ENCODE peak calls at places on chromosomes 11 and 22, in eight cellular contexts. Q, Z, P, C, X, B, F and L are unnamed samples.

GRCh38 chr11:10305964-10306918 is 1.4 kb downstream of the ADM start:
- DNase-seq in Q (peak), Z (no peak), P (peak), C (peak), X (peak), B (peak), F (peak), L (no peak)

GRCh38 chr11:6812391-6813005 is 13.0 kb upstream of the OR6A2 start:
- DNase-seq in Q (peak), Z (peak), P (peak), C (no peak), X (peak), B (peak), F (peak), L (peak)

GRCh38 chr11:116600930-116601329 is 171.9 kb downstream of the BUD13 start:
- DNase-seq in Q (no peak), Z (no peak), P (no peak), C (no peak), X (no peak), B (no peak), F (no peak), L (no peak)

GRCh38 chr11:127451852-127452251 is 451.3 kb upstream of the KIRREL3 start:
- DNase-seq in Q (no peak), Z (no peak), P (no peak), C (no peak), X (no peak), B (no peak), F (no peak), L (peak)

GRCh38 chr22:21761994-21762680 is 26.5 kb upstream of the YPEL1 start:
- DNase-seq in Q (no peak), Z (no peak), P (no peak), C (no peak), X (no peak), B (no peak), F (no peak), L (no peak)

GRCh38 chr22:22196018-22196533 is 48.5 kb upstream of the VPREB1 start:
- DNase-seq in Q (no peak), Z (no peak), P (peak), C (no peak), X (no peak), B (no peak), F (no peak), L (no peak)

GRCh38 chr11:125412177-125412496 is 83.9 kb downstream of the FEZ1 start:
- DNase-seq in Q (no peak), Z (no peak), P (no peak), C (no peak), X (no peak), B (no peak), F (no peak), L (no peak)

GRCh38 chr11:73072935-73073481 is 69.1 kb downstream of the FCHSD2 start:
- DNase-seq in Q (peak), Z (peak), P (peak), C (no peak), X (peak), B (no peak), F (no peak), L (peak)

GRCh38 chr11:1202776-1203504 is 19.9 kb upstream of the MUC5B start:
- DNase-seq in Q (peak), Z (no peak), P (peak), C (peak), X (peak), B (peak), F (peak), L (peak)

GRCh38 chr11:120608760-120609211 is 97.2 kb downstream of the GRIK4 start:
- DNase-seq in Q (no peak), Z (peak), P (no peak), C (no peak), X (peak), B (peak), F (no peak), L (no peak)

GRCh38 chr22:40637181-40638150 is 947 bp upstream of the MRTFA start:
- DNase-seq in Q (peak), Z (no peak), P (no peak), C (peak), X (no peak), B (no peak), F (peak), L (peak)

GRCh38 chr11:66720223-66720898 is 8.7 kb downstream of the SPTBN2 start:
- DNase-seq in Q (peak), Z (peak), P (no peak), C (no peak), X (peak), B (peak), F (peak), L (no peak)

GRCh38 chr22:44330727-44331660 is 18.2 kb upstream of the SHISAL1 start:
- DNase-seq in Q (no peak), Z (no peak), P (no peak), C (no peak), X (no peak), B (no peak), F (no peak), L (no peak)

GRCh38 chr11:134838708-134839107 is 426.7 kb upstream of the B3GAT1 start:
- DNase-seq in Q (no peak), Z (no peak), P (no peak), C (no peak), X (no peak), B (no peak), F (no peak), L (no peak)

GRCh38 chr22:32991353-32992115 is 66.6 kb downstream of the SYN3 start:
- DNase-seq in Q (no peak), Z (no peak), P (no peak), C (peak), X (no peak), B (peak), F (no peak), L (no peak)

GRCh38 chr11:30585892-30586250 is 282 bp downstream of the MPPED2 start:
- DNase-seq in Q (peak), Z (no peak), P (peak), C (peak), X (no peak), B (peak), F (peak), L (no peak)

GRCh38 chr11:29184939-29185890 is 831.6 kb downstream of the KCNA4 start:
- DNase-seq in Q (no peak), Z (no peak), P (no peak), C (no peak), X (peak), B (no peak), F (no peak), L (no peak)

GRCh38 chr11:116865696-116866095 is 28.3 kb upstream of the APOA1 start:
- DNase-seq in Q (no peak), Z (no peak), P (no peak), C (no peak), X (peak), B (no peak), F (no peak), L (no peak)

GRCh38 chr22:50687829-50688228 is 15.2 kb downstream of the SHANK3 start:
- DNase-seq in Q (peak), Z (no peak), P (no peak), C (peak), X (no peak), B (no peak), F (no peak), L (no peak)

GRCh38 chr11:46480166-46480726 is 88.7 kb upstream of the CHRM4 start:
- DNase-seq in Q (no peak), Z (no peak), P (no peak), C (no peak), X (no peak), B (no peak), F (no peak), L (no peak)

GRCh38 chr11:43278302-43278956 is 33.4 kb upstream of the API5 start:
- DNase-seq in Q (peak), Z (peak), P (no peak), C (no peak), X (no peak), B (no peak), F (no peak), L (peak)

GRCh38 chr22:45783021-45783420 is 111.4 kb downstream of the ATXN10 start:
- DNase-seq in Q (no peak), Z (no peak), P (no peak), C (no peak), X (no peak), B (no peak), F (no peak), L (no peak)